ENCODE peak calls at places on chromosomes 1 and 21, in ten cellular contexts. T, P, Y, U, R, S, B, M, D and J are unnamed samples. For H3K4me1, the result is how much of the 10 kb centered on the place peaks cover.

GRCh38 chr1:219120625-219121544 is 52.8 kb upstream of the LYPLAL1 start:
- DNase-seq in U (no peak), Y (no peak), M (no peak), P (peak), T (no peak), S (no peak), D (no peak), R (peak), B (no peak), J (peak)

GRCh38 chr1:94693029-94693428 is 127.1 kb upstream of the SLC44A3 start:
- DNase-seq in Y (no peak), P (no peak), T (no peak), U (no peak), S (no peak), D (peak), M (no peak), B (no peak), R (no peak), J (no peak)

GRCh38 chr1:17719874-17720273 is 35.3 kb upstream of the ACTL8 start:
- DNase-seq in M (no peak), B (no peak), D (no peak), R (no peak), T (no peak), Y (no peak), S (no peak), U (no peak), P (no peak), J (no peak)

GRCh38 chr21:26140185-26140584 is 30.4 kb downstream of the APP start:
- DNase-seq in P (peak), B (no peak), T (peak), D (no peak), S (peak), M (no peak), Y (peak), U (peak), R (no peak), J (peak)

GRCh38 chr1:86487131-86487804 is 18.5 kb downstream of the CLCA1 start:
- DNase-seq in S (no peak), T (no peak), Y (no peak), R (no peak), D (no peak), U (peak), M (no peak), B (no peak), P (peak), J (peak)

GRCh38 chr1:230189276-230190183 is 122.5 kb downstream of the GALNT2 start:
- DNase-seq in P (no peak), T (no peak), B (no peak), D (no peak), M (no peak), Y (peak), U (no peak), S (no peak), R (no peak), J (no peak)

GRCh38 chr1:155170101-155170785 is 2.9 kb downstream of the KRTCAP2 start:
- DNase-seq in B (no peak), S (no peak), Y (no peak), M (no peak), U (no peak), D (no peak), R (no peak), T (no peak), P (no peak), J (no peak)

GRCh38 chr1:34970220-34970735 is 14.9 kb downstream of the TMEM35B start:
- DNase-seq in T (no peak), B (no peak), U (no peak), R (no peak), D (no peak), M (no peak), P (no peak), Y (no peak), S (no peak), J (no peak)

GRCh38 chr1:178126790-178127189 is 32.9 kb downstream of the RASAL2 start:
- DNase-seq in Y (no peak), T (no peak), M (no peak), D (no peak), B (peak), U (no peak), R (no peak), P (no peak), S (peak), J (no peak)

GRCh38 chr1:44049839-44050238 is 18.6 kb upstream of the SLC6A9 start:
- DNase-seq in M (no peak), T (no peak), B (no peak), S (peak), U (no peak), D (no peak), R (no peak), P (no peak), Y (no peak), J (no peak)

GRCh38 chr1:214717323-214717722 is 114.3 kb downstream of the CENPF start:
- DNase-seq in B (no peak), U (no peak), S (no peak), P (no peak), D (peak), M (no peak), Y (no peak), T (no peak), R (no peak), J (no peak)

GRCh38 chr1:28888915-28889314 is 25.5 kb upstream of the EPB41 start:
- DNase-seq in T (no peak), Y (no peak), R (no peak), P (no peak), U (no peak), S (no peak), D (no peak), B (no peak), M (no peak), J (no peak)

GRCh38 chr1:28887418-28887834 is 26.9 kb upstream of the EPB41 start:
- DNase-seq in S (no peak), M (peak), B (no peak), P (peak), Y (peak), D (peak), U (peak), T (peak), R (no peak), J (no peak)

GRCh38 chr1:28889357-28889756 is 25.0 kb upstream of the EPB41 start:
- DNase-seq in P (no peak), U (no peak), Y (no peak), S (no peak), M (no peak), R (no peak), B (no peak), D (no peak), T (no peak), J (no peak)

GRCh38 chr1:28886731-28887417 is 27.5 kb upstream of the EPB41 start:
- DNase-seq in D (peak), R (peak), T (peak), Y (peak), U (peak), S (peak), B (peak), P (peak), M (peak), J (peak)

GRCh38 chr1:28887835-28888682 is 26.3 kb upstream of the EPB41 start:
- DNase-seq in P (peak), B (no peak), Y (peak), D (peak), S (no peak), M (peak), T (peak), U (peak), R (peak), J (peak)
- TF ChIP-seq CTCF in P (no peak), B (no peak), Y (no peak), D (no peak), S (no peak), M (no peak), T (no peak), U (no peak), R (no peak), J (no peak)

GRCh38 chr1:209199822-209200221 is 383.7 kb upstream of the CAMK1G start:
- DNase-seq in B (peak), U (no peak), M (no peak), R (peak), T (peak), S (no peak), D (peak), P (no peak), Y (no peak), J (no peak)

GRCh38 chr1:209198926-209199325 is 384.6 kb upstream of the CAMK1G start:
- DNase-seq in T (no peak), B (no peak), U (no peak), R (no peak), Y (no peak), M (no peak), P (no peak), D (no peak), S (no peak), J (no peak)

GRCh38 chr1:209202826-209203439 is 380.6 kb upstream of the CAMK1G start:
- DNase-seq in S (peak), P (no peak), T (no peak), U (no peak), D (peak), B (peak), Y (no peak), R (no peak), M (no peak), J (no peak)

GRCh38 chr1:209196140-209196539 is 387.4 kb upstream of the CAMK1G start:
- DNase-seq in R (no peak), P (no peak), B (no peak), M (no peak), Y (no peak), U (no peak), D (no peak), S (no peak), T (no peak), J (no peak)

GRCh38 chr1:209199371-209199770 is 384.1 kb upstream of the CAMK1G start:
- DNase-seq in Y (no peak), B (no peak), S (no peak), D (peak), R (peak), P (no peak), T (peak), U (no peak), M (no peak), J (no peak)
- H3K4me3 ChIP-seq in Y (no peak), B (no peak), S (no peak), D (peak), R (no peak), P (no peak), T (no peak), U (no peak), M (no peak), J (no peak)

GRCh38 chr1:23421343-23421742 is 3.2 kb downstream of the TCEA3 start:
- DNase-seq in D (no peak), U (no peak), B (no peak), T (no peak), Y (no peak), P (no peak), S (no peak), R (no peak), M (no peak), J (no peak)
- H3K4me1 ChIP-seq in D (under half), U (under half), B (under half), T (under half), Y (half or more), P (under half), S (under half), R (under half), M (under half), J (under half)

GRCh38 chr1:238023137-238023536 is 132.4 kb upstream of the ZP4 start:
- DNase-seq in M (no peak), T (no peak), D (no peak), R (no peak), U (no peak), P (no peak), Y (no peak), S (no peak), B (no peak), J (no peak)

GRCh38 chr1:238029126-238029525 is 138.4 kb upstream of the ZP4 start:
- DNase-seq in P (no peak), M (no peak), U (no peak), B (no peak), S (no peak), Y (no peak), R (no peak), T (no peak), D (no peak), J (no peak)

GRCh38 chr1:238027366-238027765 is 136.6 kb upstream of the ZP4 start:
- DNase-seq in Y (no peak), M (no peak), P (no peak), S (no peak), U (no peak), T (no peak), D (no peak), R (no peak), B (no peak), J (no peak)
- TF ChIP-seq CTCF in Y (no peak), M (no peak), P (no peak), S (no peak), U (no peak), T (no peak), D (no peak), R (no peak), B (no peak), J (no peak)

DNA sequence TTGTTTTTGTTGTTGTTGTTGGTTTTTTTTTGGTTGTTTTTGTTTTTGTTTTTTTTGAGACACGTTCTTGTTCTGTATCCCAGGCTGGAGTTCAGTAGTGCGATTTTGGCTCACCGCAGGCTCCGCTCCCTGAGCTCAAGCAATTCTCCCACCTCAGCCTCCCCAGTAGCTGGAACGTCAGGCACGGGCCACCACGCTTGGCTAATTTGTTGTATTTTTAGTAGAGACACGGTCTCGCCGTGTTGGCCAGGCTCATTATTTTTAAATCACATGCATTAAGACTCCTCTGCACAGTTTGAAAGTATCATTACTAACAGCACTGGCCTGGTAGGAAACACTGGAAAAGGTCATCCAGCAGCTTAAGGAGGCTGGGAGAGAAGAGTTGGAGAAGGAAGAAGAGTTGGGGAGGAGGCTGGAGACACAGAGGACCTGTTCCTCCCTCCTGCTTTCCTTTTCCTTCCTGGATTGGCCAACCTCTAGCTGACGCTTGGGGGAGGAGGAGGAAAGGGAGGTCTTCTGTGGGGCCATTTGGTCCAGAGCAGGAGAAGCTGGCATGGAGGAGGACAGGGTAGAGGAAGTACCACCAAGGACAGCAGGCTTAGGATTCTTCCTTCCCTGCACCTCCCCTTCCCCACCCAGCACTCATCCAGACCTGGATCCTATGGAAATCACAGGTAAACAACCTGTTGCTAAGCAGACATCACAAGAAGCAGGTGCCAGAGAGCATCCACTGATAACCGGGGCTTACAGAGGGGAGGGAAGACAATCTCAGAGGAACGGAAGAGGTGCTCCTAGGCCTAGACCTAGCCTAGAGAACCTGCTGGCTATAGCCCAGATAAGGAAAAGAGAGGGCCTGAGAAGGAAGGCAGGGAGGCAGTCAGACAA is 71.9 kb upstream of the GOLT1A start:
- DNase-seq in M (no peak), U (no peak), B (no peak), S (no peak), R (no peak), T (no peak), Y (no peak), D (no peak), P (no peak), J (no peak)
- H3K4me3 ChIP-seq in M (no peak), U (peak), B (no peak), S (peak), R (no peak), T (no peak), Y (peak), D (no peak), P (peak), J (no peak)

DNA sequence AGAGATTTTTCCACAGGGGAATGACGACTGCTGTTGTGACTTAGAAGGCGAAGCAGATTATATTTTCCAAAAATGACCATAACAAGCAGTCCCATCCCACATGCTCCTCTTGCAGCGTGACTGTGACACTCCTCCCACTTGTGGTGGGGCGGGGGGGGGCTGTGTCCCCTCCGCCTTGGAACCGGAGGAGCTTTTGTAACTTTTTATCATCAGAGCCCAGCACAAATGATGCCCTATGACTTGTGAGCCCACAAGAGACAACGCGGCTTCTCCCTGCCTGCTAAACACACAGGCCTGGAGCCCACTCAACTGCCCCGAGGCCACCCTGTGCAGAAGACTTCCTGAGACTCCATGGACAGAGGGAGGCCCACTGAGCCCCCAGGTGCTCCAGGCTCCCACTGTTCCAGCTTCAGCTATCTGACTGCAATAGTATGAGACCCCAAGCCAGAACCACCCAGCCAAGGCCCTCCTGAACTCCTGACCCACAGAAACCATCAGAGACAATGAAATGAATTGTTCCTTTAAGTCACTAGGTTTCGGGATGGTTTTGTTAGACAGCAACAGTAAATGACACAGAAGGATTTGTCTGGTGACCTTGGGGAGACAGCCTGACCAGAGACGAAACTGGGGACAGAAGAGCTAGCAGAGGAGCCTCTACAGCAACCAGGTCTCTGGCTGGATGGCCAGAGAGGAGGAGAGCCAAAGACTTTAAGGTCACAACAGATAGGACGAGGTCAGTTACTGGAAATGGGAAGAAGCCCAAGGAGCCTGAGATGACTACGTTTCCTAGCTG is 58.8 kb downstream of the CAPZB start:
- DNase-seq in Y (no peak), S (no peak), M (no peak), B (no peak), R (peak), D (no peak), T (no peak), U (no peak), P (no peak), J (peak)
- H3K4me1 ChIP-seq in Y (half or more), S (under half), M (half or more), B (under half), R (half or more), D (under half), T (half or more), U (half or more), P (half or more), J (half or more)

DNA sequence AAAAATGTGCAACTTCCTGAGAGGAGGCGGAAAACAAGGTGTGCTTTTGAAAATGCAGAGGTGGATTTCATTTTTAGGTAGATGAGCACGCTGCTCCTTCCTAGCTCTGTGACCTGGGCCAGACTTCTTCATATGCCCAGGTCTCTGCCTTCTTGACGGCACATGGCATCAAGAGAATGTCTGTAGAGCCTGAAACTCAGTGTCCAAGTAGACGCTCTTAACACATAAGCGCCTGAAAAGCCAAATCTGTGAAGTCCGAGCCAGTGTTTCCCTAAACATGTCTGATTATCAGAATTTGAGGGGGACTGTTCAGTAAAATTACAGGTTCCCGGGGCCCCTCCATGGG is 25.7 kb downstream of the FHAD1 start:
- DNase-seq in M (no peak), R (no peak), Y (no peak), T (no peak), D (no peak), S (no peak), B (no peak), U (no peak), P (no peak), J (no peak)
- TF ChIP-seq CTCF in M (no peak), R (no peak), Y (no peak), T (no peak), D (no peak), S (peak), B (no peak), U (no peak), P (no peak), J (no peak)